ENCODE peak calls at places on chromosome 3, in four cellular contexts. One of them, this sample, is unnamed.

GRCh38 chr3:73664389-73664788 is 39.6 kb upstream of the PDZRN3 start:
- DNase-seq in HL-60: no peak
- DNase-seq in GM12878: no peak
- DNase-seq in K562: no peak
- DNase-seq in this sample: no peak

GRCh38 chr3:134610455-134611385 is 40.1 kb downstream of the KY start:
- DNase-seq in GM12878: no peak
- DNase-seq in K562: no peak
- DNase-seq in HL-60: no peak
- DNase-seq in this sample: no peak

GRCh38 chr3:193872265-193872753 is 263.6 kb upstream of the HES1 start:
- DNase-seq in GM12878: no peak
- DNase-seq in HL-60: no peak
- DNase-seq in K562: peak
- DNase-seq in this sample: no peak

GRCh38 chr3:16254933-16255725 is 9.6 kb downstream of the DPH3 start:
- DNase-seq in K562: no peak
- DNase-seq in GM12878: no peak
- DNase-seq in HL-60: no peak
- DNase-seq in this sample: no peak

GRCh38 chr3:160226026-160226739 is 961 bp downstream of the C3orf80 start:
- DNase-seq in GM12878: no peak
- DNase-seq in HL-60: no peak
- DNase-seq in K562: peak
- DNase-seq in this sample: peak

GRCh38 chr3:126984391-126985142 is 1.7 kb downstream of the PLXNA1 start:
- DNase-seq in K562: no peak
- DNase-seq in HL-60: no peak
- DNase-seq in GM12878: no peak
- DNase-seq in this sample: no peak

GRCh38 chr3:172179680-172180399 is 140.5 kb downstream of the FNDC3B start:
- DNase-seq in K562: peak
- DNase-seq in GM12878: peak
- DNase-seq in HL-60: no peak
- DNase-seq in this sample: no peak

GRCh38 chr3:182818296-182818978 is 25.1 kb downstream of the ATP11B start:
- DNase-seq in HL-60: no peak
- DNase-seq in GM12878: no peak
- DNase-seq in K562: no peak
- DNase-seq in this sample: no peak

GRCh38 chr3:9778102-9778501 is 8.4 kb upstream of the CAMK1 start:
- DNase-seq in K562: no peak
- DNase-seq in GM12878: no peak
- DNase-seq in HL-60: no peak
- DNase-seq in this sample: no peak

GRCh38 chr3:47000922-47001730 is 21.7 kb downstream of the NBEAL2 start:
- DNase-seq in K562: no peak
- DNase-seq in GM12878: no peak
- DNase-seq in HL-60: no peak
- DNase-seq in this sample: no peak

GRCh38 chr3:18007980-18008379 is 265.5 kb upstream of the TBC1D5 start:
- DNase-seq in GM12878: no peak
- DNase-seq in HL-60: no peak
- DNase-seq in K562: no peak
- DNase-seq in this sample: no peak

GRCh38 chr3:149377408-149378111 is at the start of gene TM4SF1:
- DNase-seq in GM12878: no peak
- DNase-seq in HL-60: no peak
- DNase-seq in K562: no peak
- DNase-seq in this sample: no peak

GRCh38 chr3:71784201-71784913 is 591 bp downstream of the PROK2 start:
- DNase-seq in GM12878: no peak
- DNase-seq in HL-60: no peak
- DNase-seq in K562: no peak
- DNase-seq in this sample: no peak

GRCh38 chr3:71787851-71788405 is 3.0 kb upstream of the PROK2 start:
- DNase-seq in GM12878: no peak
- DNase-seq in K562: no peak
- DNase-seq in HL-60: no peak
- DNase-seq in this sample: no peak

GRCh38 chr3:71786551-71786950 is 1.6 kb upstream of the PROK2 start:
- DNase-seq in GM12878: no peak
- DNase-seq in HL-60: no peak
- DNase-seq in K562: no peak
- DNase-seq in this sample: no peak

GRCh38 chr3:71785594-71786472 is 885 bp upstream of the PROK2 start:
- DNase-seq in K562: no peak
- DNase-seq in GM12878: no peak
- DNase-seq in HL-60: no peak
- DNase-seq in this sample: no peak

GRCh38 chr3:71784914-71785593 is at the start of gene PROK2:
- DNase-seq in HL-60: no peak
- DNase-seq in GM12878: no peak
- DNase-seq in K562: no peak
- DNase-seq in this sample: peak
- TF ChIP-seq SPI1 in HL-60: no peak
- TF ChIP-seq SPI1 in GM12878: no peak
- TF ChIP-seq SPI1 in K562: no peak
- TF ChIP-seq SPI1 in this sample: no peak

DNA sequence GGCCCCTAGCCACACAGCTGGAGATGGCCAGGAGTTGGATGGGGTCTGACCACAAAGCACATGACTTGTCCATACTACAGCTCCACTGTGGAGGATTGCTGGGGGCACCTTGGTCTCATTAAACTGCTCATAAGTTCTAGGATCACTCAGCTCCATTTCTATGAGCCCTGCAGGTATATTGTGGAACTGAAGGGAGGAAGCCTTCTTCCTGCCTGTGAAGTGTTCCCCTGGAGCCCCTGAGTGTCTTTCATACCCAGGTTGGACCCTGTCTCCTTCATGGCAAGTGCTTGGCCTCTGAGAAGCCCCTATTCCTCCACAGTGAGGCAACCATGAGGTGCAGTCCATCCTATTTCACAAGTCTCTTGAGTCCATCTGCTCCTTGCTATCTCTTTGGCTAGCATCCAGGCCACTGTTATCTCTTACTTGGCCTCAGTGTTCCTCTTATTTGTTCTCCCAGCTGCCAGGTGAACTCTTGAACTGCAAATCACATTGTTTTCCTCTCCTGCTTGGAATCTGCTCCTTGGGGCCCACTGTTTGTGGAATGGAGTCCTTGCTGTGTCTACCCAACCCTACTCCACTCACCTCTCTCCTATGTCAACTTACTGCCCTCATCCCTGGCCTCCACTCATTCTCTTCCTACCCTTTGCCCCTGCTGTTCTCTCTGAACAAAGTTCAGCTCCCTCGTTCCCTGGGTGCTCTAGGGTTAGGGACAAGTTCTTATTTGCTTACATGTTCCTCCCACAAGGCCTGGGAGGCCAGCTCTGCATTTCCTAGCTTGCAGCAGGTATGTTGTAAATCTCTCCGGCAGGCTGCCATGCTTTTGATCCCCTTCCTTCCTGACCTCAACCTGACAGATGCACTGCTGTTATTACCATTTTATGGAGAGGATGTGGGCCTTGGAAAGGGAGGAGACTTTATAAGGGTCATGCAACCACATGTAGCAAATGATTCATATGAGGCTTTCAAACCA is 1.2 kb downstream of the ACOX2 start:
- DNase-seq in K562: no peak
- DNase-seq in HL-60: no peak
- DNase-seq in GM12878: no peak
- DNase-seq in this sample: no peak
- TF ChIP-seq SPI1 in K562: peak
- TF ChIP-seq SPI1 in HL-60: no peak
- TF ChIP-seq SPI1 in GM12878: no peak
- TF ChIP-seq SPI1 in this sample: no peak

DNA sequence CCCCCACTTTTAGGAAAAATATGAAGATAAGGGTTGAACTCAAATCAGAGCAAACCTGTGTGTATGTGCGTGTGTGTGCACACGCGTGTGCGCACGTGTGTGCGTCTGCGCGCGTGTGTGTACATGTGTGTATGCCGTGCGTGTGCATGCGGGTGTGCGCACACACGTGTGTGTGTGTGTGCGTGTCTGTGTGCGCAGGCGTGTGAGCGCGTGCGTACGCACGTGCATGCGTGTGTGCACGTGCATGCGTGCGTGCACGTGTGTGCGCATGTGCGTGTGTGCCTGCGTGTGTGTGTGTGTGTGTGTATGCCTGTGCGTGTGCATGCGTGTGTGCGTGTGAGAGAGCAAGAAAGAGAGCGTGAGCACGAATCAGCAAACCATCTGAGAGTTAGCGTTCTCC is 20.7 kb downstream of the TNK2 start:
- DNase-seq in K562: no peak
- DNase-seq in HL-60: no peak
- DNase-seq in GM12878: no peak
- DNase-seq in this sample: no peak
- TF ChIP-seq SPI1 in K562: no peak
- TF ChIP-seq SPI1 in HL-60: no peak
- TF ChIP-seq SPI1 in GM12878: no peak
- TF ChIP-seq SPI1 in this sample: no peak

DNA sequence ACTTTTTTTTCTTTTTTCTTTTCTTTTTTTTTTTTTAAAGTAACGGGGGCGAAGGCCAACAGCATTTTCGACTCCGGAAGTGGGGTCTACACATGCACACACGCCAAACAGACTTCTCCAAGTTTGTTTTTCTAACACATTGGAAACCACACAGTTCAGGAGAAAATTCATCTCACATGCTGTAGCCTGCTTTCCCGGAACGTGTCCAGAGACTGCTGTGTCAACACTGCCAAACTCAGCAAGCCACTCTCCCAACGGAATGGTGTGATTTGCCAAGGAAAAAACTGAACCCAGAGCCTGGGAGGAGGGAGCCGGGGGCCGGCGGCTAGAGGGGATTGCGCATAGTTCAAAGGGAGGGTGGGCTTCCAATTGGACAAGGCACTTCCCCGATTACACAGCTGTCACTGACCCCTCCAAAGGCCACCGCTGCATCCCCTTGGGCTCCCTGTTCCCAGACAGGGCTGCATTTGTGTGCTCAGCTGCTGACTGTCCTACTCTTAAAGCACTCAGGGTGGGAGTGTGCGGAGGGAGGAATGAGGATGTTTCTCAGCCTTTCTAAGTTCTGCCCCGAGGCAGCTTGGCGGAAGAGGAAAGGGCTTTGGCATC is 256.1 kb downstream of the ZNF621 start:
- DNase-seq in K562: no peak
- DNase-seq in HL-60: no peak
- DNase-seq in GM12878: no peak
- DNase-seq in this sample: no peak
- TF ChIP-seq SPI1 in K562: no peak
- TF ChIP-seq SPI1 in HL-60: no peak
- TF ChIP-seq SPI1 in GM12878: no peak
- TF ChIP-seq SPI1 in this sample: no peak

GRCh38 chr3:26628915-26629314 is 6.3 kb downstream of the LRRC3B start:
- DNase-seq in HL-60: no peak
- DNase-seq in GM12878: no peak
- DNase-seq in K562: no peak
- DNase-seq in this sample: no peak

GRCh38 chr3:26623409-26624208 is 1.0 kb downstream of the LRRC3B start:
- DNase-seq in GM12878: no peak
- DNase-seq in K562: no peak
- DNase-seq in HL-60: no peak
- DNase-seq in this sample: no peak

GRCh38 chr3:26625187-26625586 is 2.6 kb downstream of the LRRC3B start:
- DNase-seq in GM12878: no peak
- DNase-seq in HL-60: no peak
- DNase-seq in K562: no peak
- DNase-seq in this sample: no peak

GRCh38 chr3:26624209-26624775 is 1.7 kb downstream of the LRRC3B start:
- DNase-seq in K562: no peak
- DNase-seq in GM12878: no peak
- DNase-seq in HL-60: no peak
- DNase-seq in this sample: no peak

GRCh38 chr3:26627080-26627479 is 4.5 kb downstream of the LRRC3B start:
- DNase-seq in GM12878: no peak
- DNase-seq in K562: no peak
- DNase-seq in HL-60: no peak
- DNase-seq in this sample: no peak
- TF ChIP-seq SPI1 in GM12878: no peak
- TF ChIP-seq SPI1 in K562: no peak
- TF ChIP-seq SPI1 in HL-60: no peak
- TF ChIP-seq SPI1 in this sample: no peak

GRCh38 chr3:43892061-43892460 is 201.3 kb downstream of the ABHD5 start:
- DNase-seq in K562: no peak
- DNase-seq in GM12878: no peak
- DNase-seq in HL-60: no peak
- DNase-seq in this sample: no peak

GRCh38 chr3:43893721-43894120 is 203.0 kb downstream of the ABHD5 start:
- DNase-seq in K562: no peak
- DNase-seq in HL-60: no peak
- DNase-seq in GM12878: no peak
- DNase-seq in this sample: no peak

GRCh38 chr3:43894176-43895049 is 203.7 kb downstream of the ABHD5 start:
- DNase-seq in HL-60: peak
- DNase-seq in K562: peak
- DNase-seq in GM12878: no peak
- DNase-seq in this sample: no peak

GRCh38 chr3:43895573-43895972 is 204.8 kb downstream of the ABHD5 start:
- DNase-seq in K562: no peak
- DNase-seq in HL-60: no peak
- DNase-seq in GM12878: no peak
- DNase-seq in this sample: no peak

GRCh38 chr3:43892535-43892934 is 201.8 kb downstream of the ABHD5 start:
- DNase-seq in HL-60: peak
- DNase-seq in GM12878: peak
- DNase-seq in K562: no peak
- DNase-seq in this sample: peak
- TF ChIP-seq SPI1 in HL-60: no peak
- TF ChIP-seq SPI1 in GM12878: no peak
- TF ChIP-seq SPI1 in K562: no peak
- TF ChIP-seq SPI1 in this sample: no peak

DNA sequence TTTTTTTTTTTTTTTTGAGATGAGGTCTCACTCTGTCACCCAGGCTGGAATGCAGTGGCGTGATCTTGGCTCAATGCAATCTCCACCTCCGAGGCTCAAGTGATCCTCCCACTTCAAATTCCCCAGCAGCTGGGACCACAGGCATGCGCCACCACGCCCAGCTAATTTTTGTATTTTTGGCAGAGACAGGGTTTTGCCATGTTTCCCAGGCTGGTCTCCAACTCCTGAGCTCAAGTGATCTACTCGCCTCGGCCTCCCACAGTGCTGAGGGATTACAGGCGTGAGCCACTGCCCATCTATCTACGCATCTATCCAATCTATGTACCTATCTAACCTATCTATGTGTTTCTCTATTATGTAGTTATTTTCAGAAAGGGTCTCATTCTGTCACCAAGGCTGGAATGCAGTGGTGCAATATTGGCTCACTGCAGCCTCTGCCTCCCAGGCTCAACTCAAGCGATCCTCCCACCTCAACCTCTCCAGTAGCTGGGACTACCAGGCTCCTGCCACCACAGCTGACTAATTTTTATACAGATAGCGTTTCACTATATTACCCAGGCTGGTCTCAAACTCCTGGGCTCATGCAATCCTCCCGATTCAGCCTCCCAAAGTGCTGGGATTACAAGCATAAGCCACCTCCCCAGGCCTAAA is 20.2 kb upstream of the GPX1 start:
- DNase-seq in HL-60: no peak
- DNase-seq in GM12878: no peak
- DNase-seq in K562: no peak
- DNase-seq in this sample: no peak
- TF ChIP-seq SPI1 in HL-60: no peak
- TF ChIP-seq SPI1 in GM12878: no peak
- TF ChIP-seq SPI1 in K562: no peak
- TF ChIP-seq SPI1 in this sample: no peak